ENCODE peak calls at places on chromosomes 12 and 14, in four cellular contexts. B is ovary; V is CD8-positive, alpha-beta memory T cell; I is lower lobe of right lung. S is an unnamed sample. For H3K4me1 and H3K27me3, the result is how much of the 10 kb centered on the place peaks cover.

GRCh38 chr12:109910969-109911348 is 10.9 kb downstream of the TCHP start:
- DNase-seq in I (peak), B (no peak), V (no peak), S (no peak)

GRCh38 chr14:100291305-100292075 is 14.8 kb downstream of the SLC25A29 start:
- DNase-seq in V (no peak), I (no peak), B (peak), S (no peak)

GRCh38 chr12:47068539-47068938 is 10.9 kb upstream of the PCED1B start:
- DNase-seq in I (no peak), V (no peak), B (no peak), S (no peak)

GRCh38 chr12:52151153-52151858 is 40.5 kb downstream of the KRT80 start:
- DNase-seq in I (no peak), B (no peak), V (no peak), S (no peak)

GRCh38 chr12:115451785-115452736 is 768.1 kb upstream of the TBX3 start:
- DNase-seq in V (no peak), B (peak), I (peak), S (peak)

GRCh38 chr14:42224053-42224888 is 617.6 kb downstream of the LRFN5 start:
- DNase-seq in B (peak), I (no peak), V (no peak), S (peak)

GRCh38 chr12:110579239-110579888 is 3.8 kb downstream of the PPTC7 start:
- DNase-seq in V (no peak), B (no peak), I (no peak), S (no peak)

GRCh38 chr14:32629146-32629545 is 300.0 kb downstream of the AKAP6 start:
- DNase-seq in B (no peak), I (no peak), V (no peak), S (no peak)

GRCh38 chr14:38209572-38210159 is 2.0 kb downstream of the SSTR1 start:
- DNase-seq in I (peak), V (no peak), B (no peak), S (no peak)

GRCh38 chr14:43540948-43541347 is 966.1 kb downstream of the FSCB start:
- DNase-seq in B (no peak), V (no peak), I (no peak), S (no peak)

GRCh38 chr12:30746190-30746589 is 8.6 kb downstream of the CAPRIN2 start:
- DNase-seq in B (no peak), V (no peak), I (no peak), S (no peak)

GRCh38 chr12:34400423-34400881 is 378.2 kb downstream of the ALG10 start:
- DNase-seq in B (peak), I (peak), V (no peak), S (peak)

GRCh38 chr12:32201996-32202395 is 95.3 kb downstream of the BICD1 start:
- DNase-seq in B (no peak), V (no peak), I (no peak), S (peak)

GRCh38 chr12:50252977-50253376 is 30.3 kb downstream of the LIMA1 start:
- DNase-seq in V (no peak), I (no peak), B (no peak), S (no peak)

GRCh38 chr14:74048291-74048690 is 29.1 kb downstream of the BBOF1 start:
- DNase-seq in I (no peak), B (no peak), V (no peak), S (no peak)

GRCh38 chr12:3034067-3034750 is 43.0 kb upstream of the TSPAN9 start:
- DNase-seq in V (no peak), I (no peak), B (peak), S (peak)

GRCh38 chr14:55332654-55333570 is 61.7 kb downstream of the FBXO34 start:
- DNase-seq in V (peak), I (no peak), B (no peak), S (no peak)

GRCh38 chr12:111626230-111626629 is 27.1 kb upstream of the ATXN2 start:
- DNase-seq in B (no peak), I (no peak), V (no peak), S (no peak)

GRCh38 chr14:74251546-74252030 is 12.3 kb downstream of the VSX2 start:
- DNase-seq in V (peak), I (peak), B (peak), S (peak)

GRCh38 chr14:104708606-104709268 is 15.3 kb upstream of the ADSS1 start:
- DNase-seq in I (peak), V (peak), B (peak), S (peak)

GRCh38 chr12:124321040-124321481 is 26.2 kb downstream of the RFLNA start:
- DNase-seq in I (peak), V (peak), B (peak), S (peak)

GRCh38 chr12:48027183-48028002 is 23.1 kb upstream of the COL2A1 start:
- DNase-seq in V (no peak), B (no peak), I (no peak), S (no peak)

GRCh38 chr12:1474567-1475153 is 119.7 kb downstream of the FBXL14 start:
- DNase-seq in I (no peak), B (no peak), V (no peak), S (no peak)

GRCh38 chr14:35229495-35230089 is 62.6 kb upstream of the PSMA6 start:
- DNase-seq in B (no peak), V (peak), I (no peak), S (no peak)

GRCh38 chr12:11694528-11694927 is 45.1 kb downstream of the ETV6 start:
- DNase-seq in B (no peak), V (no peak), I (no peak), S (no peak)

GRCh38 chr14:95948608-95949007 is 72.0 kb downstream of the TUNAR start:
- DNase-seq in I (no peak), B (no peak), V (no peak), S (no peak)

GRCh38 chr14:98368214-98368613 is 903.8 kb downstream of the BCL11B start:
- DNase-seq in B (no peak), I (no peak), V (no peak), S (no peak)

GRCh38 chr14:100787659-100788058 is 38.3 kb upstream of the MEG3 start:
- DNase-seq in I (no peak), V (no peak), B (no peak), S (no peak)

GRCh38 chr12:89156324-89156723 is 196.0 kb downstream of the DUSP6 start:
- DNase-seq in I (no peak), V (no peak), B (no peak), S (no peak)

GRCh38 chr14:92380582-92380981 is 57.6 kb downstream of the SLC24A4 start:
- DNase-seq in I (no peak), V (no peak), B (no peak), S (no peak)

GRCh38 chr12:52352951-52353350 is 14.3 kb downstream of the KRT85 start:
- DNase-seq in B (no peak), I (no peak), V (no peak), S (no peak)

GRCh38 chr14:99601301-99601945 is 2.6 kb downstream of the CCDC85C start:
- DNase-seq in I (no peak), B (no peak), V (no peak), S (no peak)

GRCh38 chr14:50954811-50955372 is 10.6 kb upstream of the PYGL start:
- DNase-seq in B (no peak), I (no peak), V (no peak), S (no peak)

GRCh38 chr12:45547822-45548221 is 181.7 kb upstream of the ARID2 start:
- DNase-seq in V (no peak), I (no peak), B (no peak), S (no peak)

GRCh38 chr12:123532021-123532420 is 1.5 kb downstream of the RILPL1 start:
- DNase-seq in I (no peak), V (no peak), B (no peak), S (no peak)

GRCh38 chr12:113222730-113223531 is 1.7 kb downstream of the TPCN1 start:
- DNase-seq in V (peak), B (peak), I (no peak), S (peak)

GRCh38 chr14:103131580-103131979 is 8.3 kb downstream of the TNFAIP2 start:
- DNase-seq in B (peak), V (no peak), I (no peak), S (no peak)

GRCh38 chr12:49131973-49132461 is 822 bp upstream of the TUBA1B start:
- DNase-seq in V (no peak), I (no peak), B (no peak), S (no peak)

GRCh38 chr14:61530296-61530695 is 165.0 kb upstream of the HIF1A start:
- DNase-seq in B (no peak), I (no peak), V (no peak), S (no peak)
- H3K4me1 ChIP-seq in B (under half), I (half or more), V (under half), S (half or more)

GRCh38 chr12:54369597-54370217 is 5.4 kb upstream of the GPR84 start:
- DNase-seq in V (no peak), I (no peak), B (peak), S (no peak)

GRCh38 chr12:54368709-54369596 is 4.7 kb upstream of the GPR84 start:
- DNase-seq in B (peak), I (peak), V (peak), S (peak)

GRCh38 chr12:54372113-54372806 is 8.0 kb upstream of the GPR84 start:
- DNase-seq in I (no peak), B (no peak), V (no peak), S (no peak)

GRCh38 chr12:54371328-54372112 is 7.2 kb upstream of the GPR84 start:
- DNase-seq in V (no peak), I (no peak), B (peak), S (peak)

GRCh38 chr12:54370218-54370730 is 6.0 kb upstream of the GPR84 start:
- DNase-seq in I (peak), B (peak), V (no peak), S (peak)
- H3K4me3 ChIP-seq in I (peak), B (peak), V (no peak), S (peak)

GRCh38 chr14:59622641-59623040 is 46.0 kb upstream of the CCDC175 start:
- DNase-seq in V (no peak), B (no peak), I (no peak), S (no peak)

GRCh38 chr14:59631237-59631636 is 54.6 kb upstream of the CCDC175 start:
- DNase-seq in I (no peak), V (no peak), B (no peak), S (no peak)

GRCh38 chr14:59629384-59630158 is 53.0 kb upstream of the CCDC175 start:
- DNase-seq in V (no peak), B (no peak), I (no peak), S (no peak)

GRCh38 chr14:59630281-59630963 is 53.8 kb upstream of the CCDC175 start:
- DNase-seq in I (peak), V (no peak), B (no peak), S (no peak)

GRCh38 chr14:59627011-59627520 is 50.5 kb upstream of the CCDC175 start:
- DNase-seq in V (no peak), I (no peak), B (no peak), S (no peak)
- H3K27me3 ChIP-seq in V (under half), I (under half), B (under half), S (under half)

DNA sequence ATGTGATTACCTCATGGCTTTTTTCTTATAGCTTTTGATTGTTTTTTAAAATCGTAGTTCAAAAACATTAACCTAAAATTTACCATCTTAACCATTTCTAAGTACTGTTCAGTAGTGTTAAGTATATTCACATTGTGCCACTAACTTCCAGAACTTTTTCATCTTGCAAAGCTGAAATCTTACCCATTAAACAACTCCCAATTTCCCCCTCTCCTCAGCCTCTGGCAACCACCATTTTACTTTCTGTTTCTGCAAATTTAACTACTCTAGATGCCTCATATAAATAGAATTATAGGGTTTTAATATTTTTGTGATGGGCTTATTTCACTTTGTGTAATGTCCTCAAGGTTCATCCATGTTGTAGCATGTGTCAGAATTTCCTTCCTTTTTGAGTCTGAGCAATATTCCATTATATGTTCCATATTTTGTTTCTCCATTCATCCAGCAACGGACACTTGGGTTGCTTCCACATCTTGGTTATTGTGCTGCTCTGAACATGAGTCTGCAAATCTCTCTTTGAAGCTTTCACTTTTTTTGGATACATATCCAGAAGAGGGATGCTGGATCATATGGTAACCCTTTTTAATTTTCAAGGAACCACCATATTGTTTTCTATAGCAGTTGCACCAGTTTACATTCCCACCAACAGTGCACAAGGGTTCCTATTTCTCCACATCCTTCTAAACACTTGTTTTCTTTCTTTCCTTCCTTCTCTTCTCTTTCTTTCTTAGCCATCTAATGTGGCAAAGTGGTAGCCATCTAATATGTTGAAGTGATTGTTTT is 5.0 kb downstream of the HIF1A start:
- DNase-seq in B (no peak), I (no peak), V (no peak), S (no peak)
- H3K4me1 ChIP-seq in B (under half), I (half or more), V (half or more), S (half or more)

GRCh38 chr12:4535871-4536270 is 2.8 kb upstream of the RAD51AP1 start:
- DNase-seq in B (no peak), V (no peak), I (no peak), S (no peak)
- H3K4me3 ChIP-seq in B (no peak), V (no peak), I (no peak), S (no peak)

GRCh38 chr14:23364164-23364571 is 804 bp downstream of the EFS start:
- DNase-seq in V (no peak), B (no peak), I (no peak), S (no peak)
- H3K27me3 ChIP-seq in V (under half), B (under half), I (under half), S (under half)

GRCh38 chr12:107352347-107353081 is 259.2 kb upstream of the CRY1 start:
- DNase-seq in B (no peak), V (no peak), I (no peak), S (no peak)
- H3K4me1 ChIP-seq in B (under half), V (under half), I (under half), S (under half)

S was measured in heart right ventricle.